ENCODE peak calls at places on chromosome 2, in four cellular contexts. O is CD8-positive, alpha-beta memory T cell; M is astrocyte of the spinal cord; H is stimulated activated CD4-positive, alpha-beta T cell treated with anti-CD3 and anti-CD28 coated beads, Interleukin-12 subunit alpha, Interleukin-12 subunit beta, amount 100 ng/mL, for 24 hours. V is an unnamed sample.

GRCh38 chr2:144453039-144453336 is 66.9 kb downstream of the ZEB2 start:
- DNase-seq in O (no peak), M (peak), H (no peak), V (no peak)

GRCh38 chr2:9310390-9310789 is 103.8 kb downstream of the ASAP2 start:
- DNase-seq in O (no peak), M (peak), H (no peak), V (no peak)

GRCh38 chr2:68196120-68196716 is 38.5 kb downstream of the PNO1 start:
- DNase-seq in O (peak), M (peak), H (no peak), V (no peak)

GRCh38 chr2:219274392-219274921 is 4.7 kb upstream of the DNAJB2 start:
- DNase-seq in O (no peak), M (peak), H (no peak), V (no peak)

GRCh38 chr2:44740678-44741077 is 200.8 kb upstream of the SIX3 start:
- DNase-seq in O (no peak), M (no peak), H (no peak), V (no peak)

GRCh38 chr2:27024812-27025211 is 8.0 kb upstream of the TMEM214 start:
- DNase-seq in O (no peak), M (no peak), H (no peak), V (no peak)

GRCh38 chr2:20496477-20496876 is 49.6 kb downstream of the RHOB start:
- DNase-seq in O (no peak), M (no peak), H (no peak), V (no peak)

GRCh38 chr2:182666674-182667320 is 49.3 kb upstream of the DNAJC10 start:
- DNase-seq in O (peak), M (peak), H (no peak), V (no peak)

GRCh38 chr2:86706935-86707334 is 13.2 kb upstream of the RMND5A start:
- DNase-seq in O (no peak), M (no peak), H (no peak), V (no peak)

GRCh38 chr2:26704441-26704977 is 12.0 kb downstream of the KCNK3 start:
- DNase-seq in O (no peak), M (peak), H (no peak), V (no peak)

GRCh38 chr2:197265931-197266330 is 44.6 kb downstream of the ANKRD44 start:
- DNase-seq in O (no peak), M (no peak), H (no peak), V (no peak)

GRCh38 chr2:26590960-26591618 is 50.1 kb downstream of the CIB4 start:
- DNase-seq in O (no peak), M (no peak), H (no peak), V (no peak)

GRCh38 chr2:46179037-46179621 is 118.1 kb upstream of the EPAS1 start:
- DNase-seq in O (peak), M (peak), H (peak), V (no peak)

GRCh38 chr2:222891890-222892289 is 31.1 kb downstream of the ACSL3 start:
- DNase-seq in O (no peak), M (peak), H (no peak), V (no peak)